ENCODE peak calls at places on chromosomes 4 and X, in nine cellular contexts. C is mammary epithelial cell; T is CD8-positive, alpha-beta memory T cell; R is AG10803; I is dorsolateral prefrontal cortex; M is H7; G is ovary; V is fibroblast of the aortic adventitia; U is epithelial cell of esophagus. B is an unnamed sample.

GRCh38 chr4:25351777-25352421 is 25.2 kb upstream of the ANAPC4 start:
- DNase-seq in R (peak), T (no peak), I (no peak), G (no peak), V (peak), C (peak), M (no peak), U (peak), B (no peak)

GRCh38 chr4:183268556-183268955 is 51.5 kb downstream of the CLDN22 start:
- DNase-seq in T (no peak), U (no peak), V (no peak), G (no peak), I (no peak), M (no peak), R (no peak), C (no peak), B (no peak)

GRCh38 chr4:163638909-163639308 is 144.4 kb downstream of the TMA16 start:
- DNase-seq in I (no peak), V (no peak), U (no peak), C (no peak), G (no peak), T (no peak), R (no peak), M (no peak), B (no peak)

GRCh38 chr4:173208420-173208819 is 39.8 kb downstream of the GALNT7 start:
- DNase-seq in U (no peak), I (no peak), T (no peak), M (peak), C (no peak), R (no peak), V (no peak), G (no peak), B (no peak)

GRCh38 chrX:96683997-96684338 is 674 bp upstream of the DIAPH2 start:
- DNase-seq in T (no peak), G (no peak), U (no peak), C (no peak), R (no peak), V (no peak), I (no peak), M (no peak), B (no peak)

GRCh38 chrX:48761674-48762471 is at the start of gene GLOD5:
- DNase-seq in I (no peak), R (peak), M (peak), T (no peak), G (no peak), U (peak), V (no peak), C (peak), B (peak)

GRCh38 chr4:7957113-7957656 is 17.5 kb upstream of the AFAP1 start:
- DNase-seq in M (no peak), R (no peak), I (no peak), U (no peak), C (no peak), T (no peak), G (peak), V (no peak), B (no peak)

GRCh38 chrX:37302569-37302968 is 46.6 kb upstream of the PRRG1 start:
- DNase-seq in M (peak), I (no peak), C (peak), V (peak), U (peak), T (no peak), G (no peak), R (peak), B (no peak)

GRCh38 chrX:45769919-45770582 is 569.4 kb upstream of the DIPK2B start:
- DNase-seq in G (peak), R (peak), I (no peak), U (peak), T (peak), C (peak), M (no peak), V (peak), B (peak)

GRCh38 chr4:164379694-164380093 is 374.2 kb upstream of the SMIM31 start:
- DNase-seq in V (no peak), I (no peak), R (no peak), U (peak), G (no peak), C (no peak), M (no peak), T (no peak), B (no peak)

GRCh38 chr4:58740897-58741296 is 1630.7 kb upstream of the IGFBP7 start:
- DNase-seq in V (no peak), I (no peak), C (no peak), T (no peak), M (no peak), G (no peak), U (no peak), R (no peak), B (no peak)

GRCh38 chrX:15674514-15674898 is 9.9 kb upstream of the CLTRN start:
- DNase-seq in R (peak), T (peak), C (peak), V (peak), I (peak), G (peak), U (peak), M (no peak), B (peak)

GRCh38 chrX:150062292-150063137 is 124.2 kb upstream of the EOLA2 start:
- DNase-seq in V (peak), T (no peak), U (peak), G (no peak), I (no peak), C (no peak), M (no peak), R (peak), B (no peak)

GRCh38 chr4:54446556-54446955 is 211.2 kb upstream of the KIT start:
- DNase-seq in T (no peak), C (no peak), R (peak), I (no peak), G (no peak), V (no peak), U (no peak), M (no peak), B (no peak)

GRCh38 chr4:54439831-54440243 is 210.7 kb downstream of the PDGFRA start:
- DNase-seq in R (peak), T (no peak), I (no peak), U (peak), C (peak), M (peak), G (peak), V (peak), B (no peak)

DNA sequence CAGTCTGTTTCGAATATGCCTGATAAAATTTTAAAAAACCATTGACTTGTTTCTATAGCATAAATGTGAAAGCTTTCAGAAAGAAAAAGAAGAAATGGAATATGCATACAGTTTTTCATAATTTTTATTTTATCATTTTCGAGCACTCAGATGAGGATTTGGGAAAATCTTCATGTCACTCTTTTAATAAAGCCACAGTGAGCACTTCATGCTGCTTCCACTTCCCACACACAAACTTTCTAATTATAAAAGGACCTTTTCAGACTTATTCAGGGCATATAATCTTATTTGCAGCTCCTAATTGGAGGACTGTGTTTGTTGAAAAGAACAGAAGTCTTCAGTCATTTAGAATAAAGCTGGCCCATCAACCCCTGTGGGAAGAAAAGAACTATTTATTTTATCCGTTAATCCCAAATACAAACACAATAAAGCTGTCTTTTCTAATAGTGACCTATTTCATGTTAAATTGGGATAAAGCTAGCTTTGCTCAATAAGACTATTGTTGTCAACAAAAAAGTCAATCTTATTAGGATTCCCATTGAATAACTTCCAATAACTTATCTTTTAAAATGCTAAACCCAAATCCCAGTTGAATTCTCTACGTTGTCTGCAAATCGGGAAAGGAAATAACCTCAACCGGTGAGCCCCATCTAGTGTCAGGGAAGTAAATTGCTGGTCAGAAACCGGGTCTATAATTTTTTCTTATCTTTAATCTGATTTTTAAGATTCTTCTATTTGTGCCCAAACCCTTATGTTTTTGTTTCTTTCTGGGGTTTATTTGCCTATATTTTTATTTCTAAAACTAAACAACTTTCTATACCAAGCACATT is 211.5 kb downstream of the PDGFRA start:
- DNase-seq in T (no peak), G (no peak), M (peak), R (peak), I (no peak), C (peak), U (peak), V (peak), B (no peak)
- H3K4me3 ChIP-seq in T (no peak), G (no peak), M (no peak), R (peak), I (peak), C (no peak), U (no peak), V (peak), B (no peak)

GRCh38 chrX:67546496-67547423 is 2.9 kb downstream of the AR start:
- DNase-seq in T (no peak), V (peak), R (no peak), I (no peak), M (peak), G (peak), C (no peak), U (no peak), B (no peak)
- H3K4me3 ChIP-seq in T (no peak), V (peak), R (peak), I (peak), M (peak), G (peak), C (no peak), U (no peak), B (peak)

GRCh38 chr4:144223654-144224053 is 83.1 kb upstream of the GYPA start:
- DNase-seq in M (no peak), G (no peak), T (no peak), C (no peak), I (no peak), U (no peak), R (peak), V (no peak), B (no peak)

GRCh38 chr4:144223129-144223528 is 82.6 kb upstream of the GYPA start:
- DNase-seq in T (no peak), G (no peak), U (no peak), C (no peak), V (no peak), R (no peak), M (no peak), I (no peak), B (no peak)
- H3K4me3 ChIP-seq in T (no peak), G (no peak), U (no peak), C (no peak), V (no peak), R (no peak), M (no peak), I (no peak), B (no peak)

GRCh38 chr4:86944964-86945781 is 10.4 kb downstream of the AFF1 start:
- DNase-seq in V (peak), T (no peak), U (no peak), M (no peak), C (no peak), I (no peak), R (no peak), G (no peak), B (no peak)

GRCh38 chr4:86950835-86951525 is 16.2 kb downstream of the AFF1 start:
- DNase-seq in T (no peak), U (no peak), V (no peak), I (no peak), M (no peak), C (no peak), R (peak), G (no peak), B (no peak)

GRCh38 chr4:86948276-86948675 is 13.5 kb downstream of the AFF1 start:
- DNase-seq in U (peak), T (no peak), I (no peak), M (peak), G (no peak), C (no peak), V (no peak), R (no peak), B (no peak)

GRCh38 chr4:86947494-86948120 is 12.8 kb downstream of the AFF1 start:
- DNase-seq in I (no peak), U (no peak), C (no peak), V (no peak), G (no peak), T (no peak), M (no peak), R (no peak), B (no peak)

GRCh38 chr4:86946868-86947493 is 12.2 kb downstream of the AFF1 start:
- DNase-seq in C (no peak), T (no peak), I (no peak), V (no peak), U (no peak), M (no peak), R (no peak), G (no peak), B (no peak)
- H3K4me3 ChIP-seq in C (no peak), T (no peak), I (no peak), V (no peak), U (no peak), M (no peak), R (no peak), G (no peak), B (no peak)

GRCh38 chr4:121392426-121393086 is 11.7 kb upstream of the QRFPR start:
- DNase-seq in C (no peak), R (no peak), V (no peak), U (no peak), I (no peak), M (no peak), T (no peak), G (no peak), B (no peak)
- H3K4me3 ChIP-seq in C (no peak), R (no peak), V (no peak), U (no peak), I (no peak), M (no peak), T (no peak), G (no peak), B (no peak)